ENCODE peak calls at places on chromosomes 4 and X, in four cellular contexts. B is KBM-7, Z is tibial nerve, D is HTR-8/SVneo. Q is an unnamed sample.

GRCh38 chr4:8312069-8312445 is 42.5 kb downstream of the HTRA3 start:
- DNase-seq in Z (no peak), B (no peak), D (no peak), Q (no peak)

GRCh38 chr4:10115271-10115656 is 1.3 kb downstream of the WDR1 start:
- DNase-seq in Z (no peak), D (no peak), B (peak), Q (no peak)

GRCh38 chr4:22514431-22514830 is 1.4 kb downstream of the ADGRA3 start:
- DNase-seq in Z (no peak), D (no peak), B (peak), Q (no peak)

GRCh38 chr4:176886135-176886534 is 93.4 kb upstream of the VEGFC start:
- DNase-seq in B (no peak), D (no peak), Z (no peak), Q (no peak)

GRCh38 chr4:3312362-3312761 is 19.5 kb downstream of the RGS12 start:
- DNase-seq in B (no peak), Z (no peak), D (no peak), Q (no peak)

GRCh38 chr4:159195400-159195799 is 92.5 kb downstream of the RAPGEF2 start:
- DNase-seq in Z (no peak), D (no peak), B (no peak), Q (no peak)

GRCh38 chrX:9746148-9746880 is 19.3 kb downstream of the GPR143 start:
- DNase-seq in B (peak), D (no peak), Z (no peak), Q (no peak)

GRCh38 chr4:67918428-67918827 is 34.6 kb upstream of the TMPRSS11D start:
- DNase-seq in Z (no peak), B (peak), D (no peak), Q (no peak)

GRCh38 chr4:151409470-151410313 is 716 bp downstream of the FHIP1A start:
- DNase-seq in B (no peak), Z (no peak), D (peak), Q (no peak)

GRCh38 chrX:134601240-134601639 is 57.0 kb downstream of the PLAC1 start:
- DNase-seq in Z (no peak), B (no peak), D (no peak), Q (no peak)

GRCh38 chrX:24145340-24146186 is 4.0 kb upstream of the ZFX start:
- DNase-seq in D (peak), B (peak), Z (no peak), Q (no peak)

GRCh38 chr4:29560452-29560851 is 1159.7 kb upstream of the PCDH7 start:
- DNase-seq in B (no peak), D (no peak), Z (no peak), Q (no peak)

GRCh38 chrX:46551494-46552128 is 6.4 kb upstream of the ZNF674 start:
- DNase-seq in Z (no peak), B (no peak), D (no peak), Q (no peak)

GRCh38 chr4:152629908-152630307 is 49.9 kb downstream of the TMEM154 start:
- DNase-seq in Z (no peak), B (no peak), D (no peak), Q (no peak)

GRCh38 chr4:24753519-24753918 is 41.9 kb upstream of the SOD3 start:
- DNase-seq in B (no peak), D (peak), Z (no peak), Q (no peak)

GRCh38 chrX:63585936-63586335 is 199.1 kb downstream of the ARHGEF9 start:
- DNase-seq in Z (no peak), D (no peak), B (no peak), Q (no peak)

GRCh38 chr4:39616651-39617050 is 22.0 kb downstream of the SMIM14 start:
- DNase-seq in B (no peak), Z (no peak), D (no peak), Q (no peak)

GRCh38 chrX:153408871-153409351 is 2.4 kb upstream of the ZFP92 start:
- DNase-seq in D (no peak), Z (no peak), B (no peak), Q (no peak)

GRCh38 chr4:24560770-24561415 is 23.5 kb downstream of the DHX15 start:
- DNase-seq in D (no peak), Z (no peak), B (no peak), Q (no peak)

GRCh38 chr4:177480796-177481195 is 38.6 kb upstream of the AGA start:
- DNase-seq in D (no peak), Z (no peak), B (no peak), Q (no peak)

GRCh38 chrX:9880237-9880636 is 86.9 kb upstream of the CLDN34 start:
- DNase-seq in D (no peak), B (no peak), Z (no peak), Q (no peak)

GRCh38 chr4:38621004-38621684 is 42.9 kb upstream of the KLF3 start:
- DNase-seq in D (peak), B (no peak), Z (no peak), Q (no peak)

GRCh38 chr4:174681723-174682300 is 147.2 kb downstream of the GLRA3 start:
- DNase-seq in B (no peak), Z (no peak), D (peak), Q (no peak)

GRCh38 chr4:21596521-21596920 is 352.1 kb downstream of the KCNIP4 start:
- DNase-seq in D (no peak), B (no peak), Z (no peak), Q (no peak)

GRCh38 chr4:3300198-3300671 is 7.4 kb downstream of the RGS12 start:
- DNase-seq in D (no peak), Z (no peak), B (no peak), Q (no peak)

Q was measured in activated gamma-delta T cell treated with anti-CD3 and anti-CD28 coated beads, Interleukin-2, amount 50 U/mL, for 16 hours.